ENCODE peak calls at places on chromosomes 5 and 9, in six cellular contexts. D, L, H, W, F and B are unnamed samples.

GRCh38 chr9:28234899-28235277 is 661.6 kb upstream of the C9orf72 start:
- DNase-seq in D (no peak), L (no peak), H (no peak), W (no peak), F (no peak), B (no peak)

GRCh38 chr9:112831281-112831851 is 59.3 kb downstream of the SLC46A2 start:
- DNase-seq in D (peak), L (no peak), H (no peak), W (no peak), F (peak), B (no peak)

GRCh38 chr5:167633931-167634341 is 657.5 kb upstream of the WWC1 start:
- DNase-seq in D (peak), L (no peak), H (no peak), W (no peak), F (no peak), B (no peak)

GRCh38 chr5:133818869-133819600 is 149.4 kb downstream of the C5orf15 start:
- DNase-seq in D (no peak), L (no peak), H (no peak), W (no peak), F (no peak), B (no peak)

GRCh38 chr5:132046915-132047314 is 13.5 kb upstream of the IL3 start:
- DNase-seq in D (no peak), L (peak), H (no peak), W (no peak), F (no peak), B (no peak)

GRCh38 chr5:150142800-150143724 is 12.6 kb downstream of the PDGFRB start:
- DNase-seq in D (peak), L (no peak), H (no peak), W (no peak), F (peak), B (no peak)

GRCh38 chr5:10537614-10538013 is 26.3 kb upstream of the ANKRD33B start:
- DNase-seq in D (peak), L (no peak), H (no peak), W (no peak), F (no peak), B (no peak)

GRCh38 chr9:36499156-36499886 is 73.4 kb upstream of the MELK start:
- DNase-seq in D (no peak), L (peak), H (no peak), W (no peak), F (no peak), B (peak)

GRCh38 chr5:98816574-98817222 is 43.2 kb downstream of the RGMB start:
- DNase-seq in D (no peak), L (peak), H (no peak), W (no peak), F (no peak), B (peak)

GRCh38 chr5:112983307-112983811 is 6.8 kb downstream of the DCP2 start:
- DNase-seq in D (no peak), L (no peak), H (no peak), W (no peak), F (no peak), B (no peak)

GRCh38 chr5:126801992-126802294 is 25.0 kb downstream of the LMNB1 start:
- DNase-seq in D (peak), L (no peak), H (no peak), W (no peak), F (peak), B (no peak)

GRCh38 chr9:37904647-37905505 is 949 bp upstream of the SLC25A51 start:
- DNase-seq in D (peak), L (no peak), H (no peak), W (no peak), F (peak), B (peak)